ENCODE peak calls at places on chromosomes 11 and 22, in seven cellular contexts. H is lower leg skin, X is endothelial cell, F is body of pancreas, Z is AG09309, C is left lung, U is IMR-90. K is an unnamed sample.

GRCh38 chr11:67160872-67161783 is 42.1 kb downstream of the KDM2A start:
- DNase-seq in F (no peak), H (no peak), X (no peak), U (peak; percentile 74), C (no peak), Z (peak; percentile 5), K (no peak)

GRCh38 chr11:72586591-72587090 is 87.6 kb downstream of the PDE2A start:
- DNase-seq in X (no peak), H (no peak), Z (no peak), C (no peak), U (no peak), F (no peak), K (no peak)

GRCh38 chr11:119236490-119236889 is 30.4 kb downstream of the CBL start:
- DNase-seq in H (no peak), Z (no peak), C (no peak), X (no peak), U (peak; percentile 72), F (no peak), K (no peak)

GRCh38 chr11:109864161-109864661 is 229.0 kb upstream of the ZC3H12C start:
- DNase-seq in U (no peak), H (no peak), C (no peak), F (no peak), Z (no peak), X (no peak), K (no peak)

GRCh38 chr11:27395556-27396258 is 32.7 kb upstream of the CCDC34 start:
- DNase-seq in H (no peak), C (no peak), Z (no peak), F (peak; percentile 48), X (no peak), U (peak; percentile 76), K (peak; percentile 39)

GRCh38 chr11:63762662-63763505 is 5.7 kb downstream of the ZFTA start:
- DNase-seq in Z (no peak), U (no peak), C (peak; percentile 81), H (peak; percentile 87), X (peak; percentile 41), F (peak; percentile 40), K (no peak)

GRCh38 chr22:44752285-44753188 is at the start of gene ARHGAP8:
- DNase-seq in H (no peak), X (no peak), F (peak; percentile 78), C (peak; percentile 81), U (no peak), Z (no peak), K (peak; percentile 79)

GRCh38 chr11:44427432-44427831 is 117.5 kb upstream of the ALX4 start:
- DNase-seq in Z (no peak), H (no peak), U (no peak), C (no peak), F (no peak), X (no peak), K (peak; percentile 28)

GRCh38 chr11:88266919-88267318 is 70.6 kb downstream of the CTSC start:
- DNase-seq in Z (no peak), X (no peak), H (no peak), C (no peak), F (no peak), U (no peak), K (no peak)

GRCh38 chr11:73268671-73269271 is 3.4 kb upstream of the P2RY6 start:
- DNase-seq in X (no peak), H (peak; percentile 76), C (no peak), F (no peak), Z (no peak), U (no peak), K (no peak)

GRCh38 chr22:46653596-46653995 is 33.4 kb downstream of the GRAMD4 start:
- DNase-seq in F (no peak), X (no peak), C (peak; percentile 44), H (no peak), Z (no peak), U (no peak), K (no peak)

GRCh38 chr11:125494987-125495725 is 909 bp downstream of the FEZ1 start:
- DNase-seq in X (peak; percentile 48), Z (no peak), U (peak; percentile 31), H (peak; percentile 87), F (peak; percentile 16), C (peak; percentile 77), K (peak; percentile 8)

GRCh38 chr22:24060375-24060788 is 49.3 kb downstream of the CABIN1 start:
- DNase-seq in F (peak; percentile 32), Z (peak; percentile 64), C (no peak), H (no peak), U (peak; percentile 96), X (no peak), K (no peak)

GRCh38 chr11:115736146-115736545 is 231.9 kb upstream of the CADM1 start:
- DNase-seq in X (no peak), U (no peak), Z (no peak), C (no peak), F (no peak), H (peak; percentile 50), K (no peak)

GRCh38 chr11:71490731-71491390 is 36.2 kb upstream of the KRTAP5-7 start:
- DNase-seq in U (no peak), X (no peak), H (peak; percentile 74), F (no peak), C (no peak), Z (no peak), K (no peak)

GRCh38 chr11:46346886-46347636 is at the start of gene DGKZ:
- DNase-seq in X (peak; percentile 98), C (peak; percentile 99), H (peak; percentile 96), Z (no peak), F (peak; percentile 91), U (peak; percentile 74), K (peak; percentile 95)

GRCh38 chr11:77413850-77414249 is 60.0 kb downstream of the PAK1 start:
- DNase-seq in U (no peak), Z (no peak), C (no peak), X (no peak), F (no peak), H (no peak), K (no peak)

GRCh38 chr22:26479792-26480610 is 3.6 kb downstream of the HPS4 start:
- DNase-seq in H (no peak), C (no peak), Z (no peak), U (no peak), X (no peak), F (no peak), K (no peak)

GRCh38 chr11:38297670-38298069 is 1699.6 kb upstream of the RAG2 start:
- DNase-seq in Z (no peak), U (no peak), C (peak; percentile 10), F (no peak), X (no peak), H (no peak), K (no peak)

GRCh38 chr11:66143264-66143566 is 73.1 kb downstream of the PACS1 start:
- DNase-seq in C (no peak), H (no peak), X (no peak), U (no peak), F (no peak), Z (no peak), K (no peak)

GRCh38 chr11:131884461-131885073 is 514.2 kb downstream of the NTM start:
- DNase-seq in U (no peak), F (no peak), Z (no peak), X (no peak), H (no peak), C (no peak), K (no peak)

GRCh38 chr11:131886201-131886600 is 515.8 kb downstream of the NTM start:
- DNase-seq in C (no peak), Z (no peak), H (no peak), F (no peak), U (no peak), X (no peak), K (no peak)

GRCh38 chr11:131880976-131881375 is 510.6 kb downstream of the NTM start:
- DNase-seq in X (no peak), F (no peak), H (no peak), U (no peak), C (no peak), Z (no peak), K (no peak)

GRCh38 chr11:131885371-131885770 is 515.0 kb downstream of the NTM start:
- DNase-seq in Z (no peak), U (no peak), X (no peak), F (no peak), H (no peak), C (no peak), K (no peak)

GRCh38 chr11:131883332-131883731 is 512.9 kb downstream of the NTM start:
- DNase-seq in F (no peak), C (no peak), H (no peak), Z (no peak), U (no peak), X (no peak), K (no peak)
- TF ChIP-seq CTCF in F (no peak), C (no peak), H (no peak), Z (no peak), U (no peak), X (peak; percentile 31), K (no peak)

DNA sequence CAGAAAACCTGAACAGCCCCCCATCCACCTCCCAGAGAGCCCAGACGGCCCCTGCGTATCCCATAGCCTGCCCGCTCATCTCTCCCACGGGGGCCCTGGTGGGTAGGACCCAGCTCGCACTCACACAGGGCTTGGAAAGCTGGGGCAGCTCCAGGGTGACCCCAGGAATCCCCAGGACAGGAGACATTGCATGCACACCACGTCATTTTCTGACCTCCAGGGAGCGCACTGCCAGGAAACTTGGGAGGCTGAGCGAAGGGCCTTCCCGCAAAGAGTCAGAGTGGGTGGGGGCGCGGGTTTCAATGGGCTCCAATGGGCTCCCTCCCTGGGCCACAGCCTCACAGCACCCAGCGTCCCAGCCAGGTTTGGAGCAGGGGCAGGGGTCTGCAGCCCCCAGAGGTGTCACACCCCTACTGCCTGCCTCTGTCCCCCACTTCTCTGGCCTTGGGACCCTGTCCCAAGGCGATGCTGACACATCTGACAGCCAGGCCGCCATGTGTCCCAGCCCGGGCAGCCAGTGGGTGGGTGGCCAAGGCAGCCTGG is 8.2 kb upstream of the SYT8 start:
- DNase-seq in X (no peak), F (peak; percentile 56), H (peak; percentile 84), U (peak; percentile 59), C (peak; percentile 80), Z (peak; percentile 29), K (peak; percentile 75)
- TF ChIP-seq CTCF in X (no peak), F (no peak), H (no peak), U (peak; percentile 15), C (no peak), Z (peak; percentile 41), K (peak; percentile 35)

DNA sequence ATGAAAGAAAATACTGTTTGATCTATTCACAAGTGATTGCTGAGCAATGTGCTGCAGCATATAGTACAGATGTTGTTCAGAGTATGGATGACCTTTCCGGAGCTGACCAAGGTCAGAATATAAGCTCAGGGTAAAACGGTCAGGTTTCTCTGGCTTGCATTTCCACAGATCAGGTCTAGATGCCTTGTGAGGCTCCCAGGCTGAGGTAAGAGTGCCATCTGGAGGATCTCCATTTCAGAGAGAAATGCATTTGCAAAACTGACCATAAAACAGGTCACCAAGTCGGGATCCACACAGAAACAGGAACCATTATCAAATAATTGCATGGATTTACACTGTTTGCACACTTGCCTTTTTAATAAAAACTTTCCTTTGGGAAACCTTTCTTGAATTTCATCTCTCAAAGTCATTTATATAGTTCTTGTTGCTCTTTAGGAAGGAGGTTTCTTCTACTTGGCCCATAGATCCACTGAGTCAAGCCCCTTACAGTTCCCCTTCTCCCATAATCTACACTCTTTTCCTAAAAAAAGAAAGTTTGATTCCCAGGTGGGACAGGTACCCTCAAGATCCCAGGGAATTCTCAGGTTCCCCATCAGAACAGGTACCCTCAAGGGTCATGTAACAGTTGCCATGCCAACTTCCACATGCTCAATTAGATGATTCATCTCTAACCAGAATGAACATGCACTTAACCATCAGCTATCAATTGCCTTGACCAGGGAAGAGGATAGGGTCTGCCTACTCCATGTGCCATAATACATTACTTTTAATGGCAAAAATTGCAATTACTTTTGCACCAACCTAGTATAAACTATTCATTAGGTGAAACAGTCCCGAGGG is 25.0 kb upstream of the TMPRSS5 start:
- DNase-seq in H (no peak), Z (peak; percentile 33), C (no peak), U (peak; percentile 64), F (peak; percentile 41), X (peak; percentile 31), K (peak; percentile 51)
- TF ChIP-seq CTCF in H (no peak), Z (peak; percentile 81), C (peak; percentile 17), U (peak; percentile 66), F (peak; percentile 17), X (no peak), K (no peak)

GRCh38 chr11:65016705-65017104 is 2.7 kb downstream of the ARL2 start:
- DNase-seq in F (no peak), U (no peak), C (no peak), H (no peak), Z (no peak), X (no peak), K (no peak)
- TF ChIP-seq CTCF in F (no peak), U (no peak), C (no peak), H (no peak), Z (no peak), X (no peak), K (no peak)

K was measured in Calu3.